ENCODE peak calls at places on chromosomes 13 and 19, in seven cellular contexts. E, O, R, U, B, K and M are unnamed samples.
A peak's percentile ranks its signal among the peaks of the same experiment; 100 is the strongest.

GRCh38 chr13:81596224-81596753 is 1255.4 kb upstream of the SPRY2 start:
- DNase-seq in E (no peak), O (no peak), R (no peak), U (no peak), B (no peak), K (no peak), M (no peak)

GRCh38 chr19:16584825-16585801 is 12.9 kb upstream of the SLC35E1 start:
- DNase-seq in E (no peak), O (no peak), R (no peak), U (no peak), B (no peak), K (no peak), M (no peak)

GRCh38 chr19:56810260-56810659 is 30.3 kb downstream of the PEG3 start:
- DNase-seq in E (no peak), O (no peak), R (no peak), U (no peak), B (no peak), K (no peak), M (no peak)

GRCh38 chr13:20714161-20714560 is 10.7 kb downstream of the IL17D start:
- DNase-seq in E (no peak), O (no peak), R (no peak), U (no peak), B (no peak), K (no peak), M (no peak)

GRCh38 chr13:57552441-57552840 is 79.1 kb upstream of the PCDH17 start:
- DNase-seq in E (no peak), O (no peak), R (no peak), U (no peak), B (no peak), K (no peak), M (no peak)

GRCh38 chr13:73993661-73994060 is 140.5 kb downstream of the KLF12 start:
- DNase-seq in E (no peak), O (no peak), R (no peak), U (no peak), B (no peak), K (no peak), M (no peak)

GRCh38 chr19:11699931-11700794 is 38.6 kb downstream of the ZNF823 start:
- DNase-seq in E (no peak), O (no peak), R (no peak), U (peak; percentile 33), B (no peak), K (no peak), M (peak; percentile 59)

GRCh38 chr13:76860706-76861105 is 25.5 kb downstream of the KCTD12 start:
- DNase-seq in E (no peak), O (no peak), R (no peak), U (no peak), B (no peak), K (no peak), M (no peak)

GRCh38 chr13:49580980-49581680 is 4.2 kb downstream of the RCBTB1 start:
- DNase-seq in E (no peak), O (no peak), R (no peak), U (no peak), B (no peak), K (no peak), M (no peak)

GRCh38 chr19:41957161-41957837 is 1.8 kb downstream of the RABAC1 start:
- DNase-seq in E (no peak), O (no peak), R (no peak), U (no peak), B (no peak), K (no peak), M (no peak)

GRCh38 chr19:48703316-48703715 is 7.5 kb downstream of the FUT2 start:
- DNase-seq in E (no peak), O (no peak), R (no peak), U (no peak), B (no peak), K (no peak), M (no peak)

GRCh38 chr13:109628251-109628699 is 158.1 kb downstream of the IRS2 start:
- DNase-seq in E (no peak), O (no peak), R (no peak), U (no peak), B (peak; percentile 84), K (no peak), M (no peak)

GRCh38 chr13:41222259-41222852 is 28.0 kb upstream of the KBTBD7 start:
- DNase-seq in E (peak; percentile 51), O (no peak), R (no peak), U (peak; percentile 68), B (no peak), K (no peak), M (peak; percentile 68)

GRCh38 chr13:84445776-84446175 is 563.5 kb upstream of the SLITRK1 start:
- DNase-seq in E (no peak), O (no peak), R (no peak), U (no peak), B (no peak), K (peak; percentile 25), M (no peak)